ENCODE peak calls at places on chromosomes 6 and 20, in six cellular contexts. One of them, this sample, is unnamed.

GRCh38 chr6:32944265-32944664 is 3.4 kb upstream of the HLA-DMB start:
- DNase-seq in Peyer's patch: no peak
- DNase-seq in left ventricle myocardium inferior: no peak
- DNase-seq in activated CD4-positive, alpha-beta T cell treated with anti-CD3 and anti-CD28 coated beads for 48 hours: peak; percentile 48
- DNase-seq in NCI-H2171 treated with DMSO at 0.1 percent for 48 hours: no peak
- DNase-seq in GM06990: peak; percentile 83
- DNase-seq in this sample: peak; percentile 49

GRCh38 chr6:80742481-80742880 is 636.0 kb downstream of the BCKDHB start:
- DNase-seq in Peyer's patch: no peak
- DNase-seq in left ventricle myocardium inferior: no peak
- DNase-seq in activated CD4-positive, alpha-beta T cell treated with anti-CD3 and anti-CD28 coated beads for 48 hours: no peak
- DNase-seq in NCI-H2171 treated with DMSO at 0.1 percent for 48 hours: peak; percentile 17
- DNase-seq in GM06990: no peak
- DNase-seq in this sample: no peak

GRCh38 chr6:10458287-10458686 is 43.4 kb upstream of the TFAP2A start:
- DNase-seq in Peyer's patch: no peak
- DNase-seq in left ventricle myocardium inferior: no peak
- DNase-seq in activated CD4-positive, alpha-beta T cell treated with anti-CD3 and anti-CD28 coated beads for 48 hours: no peak
- DNase-seq in NCI-H2171 treated with DMSO at 0.1 percent for 48 hours: no peak
- DNase-seq in GM06990: no peak
- DNase-seq in this sample: no peak

GRCh38 chr6:410555-411395 is 19.2 kb downstream of the IRF4 start:
- DNase-seq in Peyer's patch: no peak
- DNase-seq in left ventricle myocardium inferior: no peak
- DNase-seq in activated CD4-positive, alpha-beta T cell treated with anti-CD3 and anti-CD28 coated beads for 48 hours: no peak
- DNase-seq in NCI-H2171 treated with DMSO at 0.1 percent for 48 hours: no peak
- DNase-seq in GM06990: no peak
- DNase-seq in this sample: no peak

GRCh38 chr6:168370310-168370991 is 50.9 kb upstream of the DACT2 start:
- DNase-seq in Peyer's patch: peak; percentile 87
- DNase-seq in left ventricle myocardium inferior: peak; percentile 77
- DNase-seq in activated CD4-positive, alpha-beta T cell treated with anti-CD3 and anti-CD28 coated beads for 48 hours: peak; percentile 81
- DNase-seq in NCI-H2171 treated with DMSO at 0.1 percent for 48 hours: no peak
- DNase-seq in GM06990: no peak
- DNase-seq in this sample: peak; percentile 84

GRCh38 chr6:107021786-107022185 is 6.2 kb upstream of the MTRES1 start:
- DNase-seq in Peyer's patch: no peak
- DNase-seq in left ventricle myocardium inferior: no peak
- DNase-seq in activated CD4-positive, alpha-beta T cell treated with anti-CD3 and anti-CD28 coated beads for 48 hours: no peak
- DNase-seq in NCI-H2171 treated with DMSO at 0.1 percent for 48 hours: no peak
- DNase-seq in GM06990: no peak
- DNase-seq in this sample: no peak

GRCh38 chr20:43043887-43044286 is 145.8 kb downstream of the PTPRT start:
- DNase-seq in Peyer's patch: no peak
- DNase-seq in left ventricle myocardium inferior: no peak
- DNase-seq in activated CD4-positive, alpha-beta T cell treated with anti-CD3 and anti-CD28 coated beads for 48 hours: no peak
- DNase-seq in NCI-H2171 treated with DMSO at 0.1 percent for 48 hours: no peak
- DNase-seq in GM06990: no peak
- DNase-seq in this sample: no peak

GRCh38 chr20:43915209-43916072 is 789 bp downstream of the TOX2 start:
- DNase-seq in Peyer's patch: peak; percentile 54
- DNase-seq in left ventricle myocardium inferior: no peak
- DNase-seq in activated CD4-positive, alpha-beta T cell treated with anti-CD3 and anti-CD28 coated beads for 48 hours: peak; percentile 47
- DNase-seq in NCI-H2171 treated with DMSO at 0.1 percent for 48 hours: no peak
- DNase-seq in GM06990: peak; percentile 71
- DNase-seq in this sample: no peak

GRCh38 chr6:70863343-70863742 is 93.5 kb downstream of the B3GAT2 start:
- DNase-seq in Peyer's patch: no peak
- DNase-seq in left ventricle myocardium inferior: no peak
- DNase-seq in activated CD4-positive, alpha-beta T cell treated with anti-CD3 and anti-CD28 coated beads for 48 hours: no peak
- DNase-seq in NCI-H2171 treated with DMSO at 0.1 percent for 48 hours: no peak
- DNase-seq in GM06990: no peak
- DNase-seq in this sample: no peak

GRCh38 chr6:155247618-155248017 is 16.2 kb upstream of the CLDN20 start:
- DNase-seq in Peyer's patch: no peak
- DNase-seq in left ventricle myocardium inferior: no peak
- DNase-seq in activated CD4-positive, alpha-beta T cell treated with anti-CD3 and anti-CD28 coated beads for 48 hours: no peak
- DNase-seq in NCI-H2171 treated with DMSO at 0.1 percent for 48 hours: no peak
- DNase-seq in GM06990: no peak
- DNase-seq in this sample: no peak

GRCh38 chr20:51318058-51318960 is 224.2 kb downstream of the NFATC2 start:
- DNase-seq in Peyer's patch: peak; percentile 69
- DNase-seq in left ventricle myocardium inferior: peak; percentile 21
- DNase-seq in activated CD4-positive, alpha-beta T cell treated with anti-CD3 and anti-CD28 coated beads for 48 hours: peak; percentile 84
- DNase-seq in NCI-H2171 treated with DMSO at 0.1 percent for 48 hours: peak; percentile 21
- DNase-seq in GM06990: no peak
- DNase-seq in this sample: no peak

GRCh38 chr20:53578492-53579222 is 15.0 kb downstream of the ZNF217 start:
- DNase-seq in Peyer's patch: no peak
- DNase-seq in left ventricle myocardium inferior: no peak
- DNase-seq in activated CD4-positive, alpha-beta T cell treated with anti-CD3 and anti-CD28 coated beads for 48 hours: peak; percentile 61
- DNase-seq in NCI-H2171 treated with DMSO at 0.1 percent for 48 hours: peak; percentile 91
- DNase-seq in GM06990: no peak
- DNase-seq in this sample: peak; percentile 41

GRCh38 chr20:63064310-63064709 is 57.5 kb upstream of the BHLHE23 start:
- DNase-seq in Peyer's patch: peak; percentile 37
- DNase-seq in left ventricle myocardium inferior: peak; percentile 8
- DNase-seq in activated CD4-positive, alpha-beta T cell treated with anti-CD3 and anti-CD28 coated beads for 48 hours: no peak
- DNase-seq in NCI-H2171 treated with DMSO at 0.1 percent for 48 hours: no peak
- DNase-seq in GM06990: no peak
- DNase-seq in this sample: peak; percentile 34

GRCh38 chr6:155628315-155628714 is 172.7 kb upstream of the NOX3 start:
- DNase-seq in Peyer's patch: no peak
- DNase-seq in left ventricle myocardium inferior: no peak
- DNase-seq in activated CD4-positive, alpha-beta T cell treated with anti-CD3 and anti-CD28 coated beads for 48 hours: peak; percentile 71
- DNase-seq in NCI-H2171 treated with DMSO at 0.1 percent for 48 hours: no peak
- DNase-seq in GM06990: peak; percentile 15
- DNase-seq in this sample: no peak

GRCh38 chr20:5020760-5021159 is 19.4 kb upstream of the SLC23A2 start:
- DNase-seq in Peyer's patch: no peak
- DNase-seq in left ventricle myocardium inferior: no peak
- DNase-seq in activated CD4-positive, alpha-beta T cell treated with anti-CD3 and anti-CD28 coated beads for 48 hours: no peak
- DNase-seq in NCI-H2171 treated with DMSO at 0.1 percent for 48 hours: no peak
- DNase-seq in GM06990: no peak
- DNase-seq in this sample: no peak

GRCh38 chr6:118780728-118781127 is 113.2 kb upstream of the ASF1A start:
- DNase-seq in Peyer's patch: no peak
- DNase-seq in left ventricle myocardium inferior: no peak
- DNase-seq in activated CD4-positive, alpha-beta T cell treated with anti-CD3 and anti-CD28 coated beads for 48 hours: no peak
- DNase-seq in NCI-H2171 treated with DMSO at 0.1 percent for 48 hours: no peak
- DNase-seq in GM06990: no peak
- DNase-seq in this sample: no peak

GRCh38 chr20:32918296-32918695 is 59.6 kb downstream of the EFCAB8 start:
- DNase-seq in Peyer's patch: no peak
- DNase-seq in left ventricle myocardium inferior: no peak
- DNase-seq in activated CD4-positive, alpha-beta T cell treated with anti-CD3 and anti-CD28 coated beads for 48 hours: no peak
- DNase-seq in NCI-H2171 treated with DMSO at 0.1 percent for 48 hours: no peak
- DNase-seq in GM06990: no peak
- DNase-seq in this sample: no peak

GRCh38 chr6:136594671-136595070 is 44.4 kb upstream of the MAP7 start:
- DNase-seq in Peyer's patch: no peak
- DNase-seq in left ventricle myocardium inferior: no peak
- DNase-seq in activated CD4-positive, alpha-beta T cell treated with anti-CD3 and anti-CD28 coated beads for 48 hours: no peak
- DNase-seq in NCI-H2171 treated with DMSO at 0.1 percent for 48 hours: no peak
- DNase-seq in GM06990: no peak
- DNase-seq in this sample: no peak

GRCh38 chr6:82169138-82169876 is 78.2 kb downstream of the IBTK start:
- DNase-seq in Peyer's patch: no peak
- DNase-seq in left ventricle myocardium inferior: no peak
- DNase-seq in activated CD4-positive, alpha-beta T cell treated with anti-CD3 and anti-CD28 coated beads for 48 hours: no peak
- DNase-seq in NCI-H2171 treated with DMSO at 0.1 percent for 48 hours: no peak
- DNase-seq in GM06990: no peak
- DNase-seq in this sample: no peak

GRCh38 chr6:73547046-73547445 is 26.2 kb upstream of the EEF1A1 start:
- DNase-seq in Peyer's patch: no peak
- DNase-seq in left ventricle myocardium inferior: no peak
- DNase-seq in activated CD4-positive, alpha-beta T cell treated with anti-CD3 and anti-CD28 coated beads for 48 hours: no peak
- DNase-seq in NCI-H2171 treated with DMSO at 0.1 percent for 48 hours: no peak
- DNase-seq in GM06990: no peak
- DNase-seq in this sample: no peak

GRCh38 chr20:54228841-54229240 is 21.0 kb downstream of the PFDN4 start:
- DNase-seq in Peyer's patch: no peak
- DNase-seq in left ventricle myocardium inferior: no peak
- DNase-seq in activated CD4-positive, alpha-beta T cell treated with anti-CD3 and anti-CD28 coated beads for 48 hours: no peak
- DNase-seq in NCI-H2171 treated with DMSO at 0.1 percent for 48 hours: no peak
- DNase-seq in GM06990: no peak
- DNase-seq in this sample: no peak

GRCh38 chr20:3010985-3011723 is 32.3 kb upstream of the GNRH2 start:
- DNase-seq in Peyer's patch: no peak
- DNase-seq in left ventricle myocardium inferior: no peak
- DNase-seq in activated CD4-positive, alpha-beta T cell treated with anti-CD3 and anti-CD28 coated beads for 48 hours: peak; percentile 46
- DNase-seq in NCI-H2171 treated with DMSO at 0.1 percent for 48 hours: no peak
- DNase-seq in GM06990: no peak
- DNase-seq in this sample: no peak

GRCh38 chr20:22675337-22675736 is 91.0 kb upstream of the FOXA2 start:
- DNase-seq in Peyer's patch: no peak
- DNase-seq in left ventricle myocardium inferior: no peak
- DNase-seq in activated CD4-positive, alpha-beta T cell treated with anti-CD3 and anti-CD28 coated beads for 48 hours: no peak
- DNase-seq in NCI-H2171 treated with DMSO at 0.1 percent for 48 hours: no peak
- DNase-seq in GM06990: no peak
- DNase-seq in this sample: no peak

GRCh38 chr20:25191051-25191450 is 4.5 kb upstream of the ENTPD6 start:
- DNase-seq in Peyer's patch: no peak
- DNase-seq in left ventricle myocardium inferior: peak; percentile 66
- DNase-seq in activated CD4-positive, alpha-beta T cell treated with anti-CD3 and anti-CD28 coated beads for 48 hours: no peak
- DNase-seq in NCI-H2171 treated with DMSO at 0.1 percent for 48 hours: no peak
- DNase-seq in GM06990: no peak
- DNase-seq in this sample: no peak

GRCh38 chr20:23090147-23090546 is 4.0 kb upstream of the CD93 start:
- DNase-seq in Peyer's patch: no peak
- DNase-seq in left ventricle myocardium inferior: no peak
- DNase-seq in activated CD4-positive, alpha-beta T cell treated with anti-CD3 and anti-CD28 coated beads for 48 hours: no peak
- DNase-seq in NCI-H2171 treated with DMSO at 0.1 percent for 48 hours: no peak
- DNase-seq in GM06990: no peak
- DNase-seq in this sample: no peak

GRCh38 chr6:56518995-56519767 is 123.5 kb downstream of the DST start:
- DNase-seq in Peyer's patch: no peak
- DNase-seq in left ventricle myocardium inferior: no peak
- DNase-seq in activated CD4-positive, alpha-beta T cell treated with anti-CD3 and anti-CD28 coated beads for 48 hours: no peak
- DNase-seq in NCI-H2171 treated with DMSO at 0.1 percent for 48 hours: no peak
- DNase-seq in GM06990: no peak
- DNase-seq in this sample: no peak

GRCh38 chr6:94501546-94501945 is 1075.8 kb upstream of the MANEA start:
- DNase-seq in Peyer's patch: no peak
- DNase-seq in left ventricle myocardium inferior: no peak
- DNase-seq in activated CD4-positive, alpha-beta T cell treated with anti-CD3 and anti-CD28 coated beads for 48 hours: no peak
- DNase-seq in NCI-H2171 treated with DMSO at 0.1 percent for 48 hours: peak; percentile 28
- DNase-seq in GM06990: no peak
- DNase-seq in this sample: no peak

GRCh38 chr6:82248233-82248735 is 740 bp upstream of the IBTK start:
- DNase-seq in Peyer's patch: no peak
- DNase-seq in left ventricle myocardium inferior: no peak
- DNase-seq in activated CD4-positive, alpha-beta T cell treated with anti-CD3 and anti-CD28 coated beads for 48 hours: peak; percentile 16
- DNase-seq in NCI-H2171 treated with DMSO at 0.1 percent for 48 hours: no peak
- DNase-seq in GM06990: no peak
- DNase-seq in this sample: no peak

GRCh38 chr20:25341716-25342680 is 48.6 kb downstream of the ABHD12 start:
- DNase-seq in Peyer's patch: no peak
- DNase-seq in left ventricle myocardium inferior: no peak
- DNase-seq in activated CD4-positive, alpha-beta T cell treated with anti-CD3 and anti-CD28 coated beads for 48 hours: no peak
- DNase-seq in NCI-H2171 treated with DMSO at 0.1 percent for 48 hours: peak; percentile 32
- DNase-seq in GM06990: no peak
- DNase-seq in this sample: no peak

GRCh38 chr6:90286884-90287488 is 9.7 kb downstream of the BACH2 start:
- DNase-seq in Peyer's patch: no peak
- DNase-seq in left ventricle myocardium inferior: no peak
- DNase-seq in activated CD4-positive, alpha-beta T cell treated with anti-CD3 and anti-CD28 coated beads for 48 hours: peak; percentile 86
- DNase-seq in NCI-H2171 treated with DMSO at 0.1 percent for 48 hours: peak; percentile 55
- DNase-seq in GM06990: no peak
- DNase-seq in this sample: no peak

GRCh38 chr6:139531148-139531547 is 156.7 kb upstream of the CITED2 start:
- DNase-seq in Peyer's patch: no peak
- DNase-seq in left ventricle myocardium inferior: no peak
- DNase-seq in activated CD4-positive, alpha-beta T cell treated with anti-CD3 and anti-CD28 coated beads for 48 hours: peak; percentile 21
- DNase-seq in NCI-H2171 treated with DMSO at 0.1 percent for 48 hours: no peak
- DNase-seq in GM06990: no peak
- DNase-seq in this sample: no peak

GRCh38 chr20:17460119-17460518 is 71.1 kb downstream of the BFSP1 start:
- DNase-seq in Peyer's patch: no peak
- DNase-seq in left ventricle myocardium inferior: no peak
- DNase-seq in activated CD4-positive, alpha-beta T cell treated with anti-CD3 and anti-CD28 coated beads for 48 hours: no peak
- DNase-seq in NCI-H2171 treated with DMSO at 0.1 percent for 48 hours: no peak
- DNase-seq in GM06990: no peak
- DNase-seq in this sample: no peak

GRCh38 chr20:60467078-60467477 is 508.9 kb downstream of the CDH26 start:
- DNase-seq in Peyer's patch: no peak
- DNase-seq in left ventricle myocardium inferior: no peak
- DNase-seq in activated CD4-positive, alpha-beta T cell treated with anti-CD3 and anti-CD28 coated beads for 48 hours: no peak
- DNase-seq in NCI-H2171 treated with DMSO at 0.1 percent for 48 hours: no peak
- DNase-seq in GM06990: no peak
- DNase-seq in this sample: no peak

GRCh38 chr6:13998356-13998755 is 73.6 kb downstream of the RNF182 start:
- DNase-seq in Peyer's patch: no peak
- DNase-seq in left ventricle myocardium inferior: no peak
- DNase-seq in activated CD4-positive, alpha-beta T cell treated with anti-CD3 and anti-CD28 coated beads for 48 hours: no peak
- DNase-seq in NCI-H2171 treated with DMSO at 0.1 percent for 48 hours: no peak
- DNase-seq in GM06990: no peak
- DNase-seq in this sample: no peak

GRCh38 chr20:4956200-4956810 is 45.0 kb downstream of the SLC23A2 start:
- DNase-seq in Peyer's patch: no peak
- DNase-seq in left ventricle myocardium inferior: no peak
- DNase-seq in activated CD4-positive, alpha-beta T cell treated with anti-CD3 and anti-CD28 coated beads for 48 hours: no peak
- DNase-seq in NCI-H2171 treated with DMSO at 0.1 percent for 48 hours: peak; percentile 79
- DNase-seq in GM06990: no peak
- DNase-seq in this sample: no peak

GRCh38 chr6:26576407-26576843 is 20.3 kb upstream of the ABT1 start:
- DNase-seq in Peyer's patch: no peak
- DNase-seq in left ventricle myocardium inferior: no peak
- DNase-seq in activated CD4-positive, alpha-beta T cell treated with anti-CD3 and anti-CD28 coated beads for 48 hours: no peak
- DNase-seq in NCI-H2171 treated with DMSO at 0.1 percent for 48 hours: no peak
- DNase-seq in GM06990: no peak
- DNase-seq in this sample: no peak

This sample was measured in tibial artery.